ENCODE peak calls at places on chromosomes 5 and 9, in nine cellular contexts. One of them, this sample, is unnamed.

GRCh38 chr5:28397502-28397941 is 1359.1 kb upstream of the CDH9 start:
- DNase-seq in Kasumi-1: no peak
- DNase-seq in heart right ventricle: no peak
- DNase-seq in DMS 273 treated with DMSO at 0.1 percent for 48 hours: no peak
- DNase-seq in NCI-H524: no peak
- DNase-seq in cardiac muscle cell: peak
- DNase-seq in mesothelial cell of epicardium: no peak
- DNase-seq in MG63: peak
- DNase-seq in SK-N-MC: peak
- DNase-seq in this sample: no peak

GRCh38 chr9:123346826-123347225 is 9.2 kb upstream of the CRB2 start:
- DNase-seq in Kasumi-1: no peak
- DNase-seq in heart right ventricle: no peak
- DNase-seq in DMS 273 treated with DMSO at 0.1 percent for 48 hours: no peak
- DNase-seq in NCI-H524: no peak
- DNase-seq in cardiac muscle cell: no peak
- DNase-seq in mesothelial cell of epicardium: no peak
- DNase-seq in MG63: no peak
- DNase-seq in SK-N-MC: no peak
- DNase-seq in this sample: no peak

GRCh38 chr9:9275656-9276055 is 1337.1 kb downstream of the PTPRD start:
- DNase-seq in Kasumi-1: no peak
- DNase-seq in heart right ventricle: no peak
- DNase-seq in DMS 273 treated with DMSO at 0.1 percent for 48 hours: no peak
- DNase-seq in NCI-H524: no peak
- DNase-seq in cardiac muscle cell: no peak
- DNase-seq in mesothelial cell of epicardium: no peak
- DNase-seq in MG63: no peak
- DNase-seq in SK-N-MC: no peak
- DNase-seq in this sample: peak

GRCh38 chr9:27398982-27399653 is 102.2 kb upstream of the EQTN start:
- DNase-seq in Kasumi-1: no peak
- DNase-seq in heart right ventricle: no peak
- DNase-seq in DMS 273 treated with DMSO at 0.1 percent for 48 hours: no peak
- DNase-seq in NCI-H524: no peak
- DNase-seq in cardiac muscle cell: no peak
- DNase-seq in mesothelial cell of epicardium: no peak
- DNase-seq in MG63: no peak
- DNase-seq in SK-N-MC: no peak
- DNase-seq in this sample: no peak

GRCh38 chr5:32928761-32929160 is 217.6 kb downstream of the NPR3 start:
- DNase-seq in Kasumi-1: no peak
- DNase-seq in heart right ventricle: no peak
- DNase-seq in DMS 273 treated with DMSO at 0.1 percent for 48 hours: no peak
- DNase-seq in NCI-H524: no peak
- DNase-seq in cardiac muscle cell: no peak
- DNase-seq in mesothelial cell of epicardium: no peak
- DNase-seq in MG63: no peak
- DNase-seq in SK-N-MC: no peak
- DNase-seq in this sample: no peak

GRCh38 chr5:73448072-73448432 is 525 bp downstream of the FOXD1 start:
- DNase-seq in Kasumi-1: no peak
- DNase-seq in heart right ventricle: no peak
- DNase-seq in DMS 273 treated with DMSO at 0.1 percent for 48 hours: no peak
- DNase-seq in NCI-H524: no peak
- DNase-seq in cardiac muscle cell: no peak
- DNase-seq in mesothelial cell of epicardium: no peak
- DNase-seq in MG63: peak
- DNase-seq in SK-N-MC: no peak
- DNase-seq in this sample: peak

GRCh38 chr5:101535626-101536025 is 632.5 kb upstream of the ST8SIA4 start:
- DNase-seq in Kasumi-1: no peak
- DNase-seq in heart right ventricle: no peak
- DNase-seq in DMS 273 treated with DMSO at 0.1 percent for 48 hours: no peak
- DNase-seq in NCI-H524: no peak
- DNase-seq in cardiac muscle cell: no peak
- DNase-seq in mesothelial cell of epicardium: no peak
- DNase-seq in MG63: no peak
- DNase-seq in SK-N-MC: no peak
- DNase-seq in this sample: no peak

GRCh38 chr5:137649228-137649890 is 86.5 kb downstream of the KLHL3 start:
- DNase-seq in Kasumi-1: no peak
- DNase-seq in heart right ventricle: no peak
- DNase-seq in DMS 273 treated with DMSO at 0.1 percent for 48 hours: no peak
- DNase-seq in NCI-H524: peak
- DNase-seq in cardiac muscle cell: peak
- DNase-seq in mesothelial cell of epicardium: no peak
- DNase-seq in MG63: no peak
- DNase-seq in SK-N-MC: no peak
- DNase-seq in this sample: peak

GRCh38 chr5:100772011-100772410 is 131.1 kb downstream of the ST8SIA4 start:
- DNase-seq in Kasumi-1: no peak
- DNase-seq in heart right ventricle: no peak
- DNase-seq in DMS 273 treated with DMSO at 0.1 percent for 48 hours: no peak
- DNase-seq in NCI-H524: no peak
- DNase-seq in cardiac muscle cell: no peak
- DNase-seq in mesothelial cell of epicardium: no peak
- DNase-seq in MG63: no peak
- DNase-seq in SK-N-MC: no peak
- DNase-seq in this sample: no peak

GRCh38 chr9:34279431-34279830 is 49.6 kb downstream of the KIF24 start:
- DNase-seq in Kasumi-1: no peak
- DNase-seq in heart right ventricle: no peak
- DNase-seq in DMS 273 treated with DMSO at 0.1 percent for 48 hours: no peak
- DNase-seq in NCI-H524: no peak
- DNase-seq in cardiac muscle cell: peak
- DNase-seq in mesothelial cell of epicardium: no peak
- DNase-seq in MG63: no peak
- DNase-seq in SK-N-MC: no peak
- DNase-seq in this sample: peak

GRCh38 chr5:134171972-134172371 is 4.8 kb downstream of the SKP1 start:
- DNase-seq in Kasumi-1: no peak
- DNase-seq in heart right ventricle: no peak
- DNase-seq in DMS 273 treated with DMSO at 0.1 percent for 48 hours: no peak
- DNase-seq in NCI-H524: no peak
- DNase-seq in cardiac muscle cell: no peak
- DNase-seq in mesothelial cell of epicardium: no peak
- DNase-seq in MG63: no peak
- DNase-seq in SK-N-MC: no peak
- DNase-seq in this sample: no peak

GRCh38 chr5:148397968-148398595 is 14.3 kb downstream of the FBXO38 start:
- DNase-seq in Kasumi-1: peak
- DNase-seq in heart right ventricle: no peak
- DNase-seq in DMS 273 treated with DMSO at 0.1 percent for 48 hours: no peak
- DNase-seq in NCI-H524: peak
- DNase-seq in cardiac muscle cell: no peak
- DNase-seq in mesothelial cell of epicardium: no peak
- DNase-seq in MG63: no peak
- DNase-seq in SK-N-MC: no peak
- DNase-seq in this sample: peak

GRCh38 chr5:61467766-61468482 is 135.9 kb downstream of the ZSWIM6 start:
- DNase-seq in Kasumi-1: no peak
- DNase-seq in heart right ventricle: no peak
- DNase-seq in DMS 273 treated with DMSO at 0.1 percent for 48 hours: no peak
- DNase-seq in NCI-H524: no peak
- DNase-seq in cardiac muscle cell: peak
- DNase-seq in mesothelial cell of epicardium: no peak
- DNase-seq in MG63: peak
- DNase-seq in SK-N-MC: no peak
- DNase-seq in this sample: no peak

GRCh38 chr9:76810377-76810957 is 46.2 kb downstream of the PCA3 start:
- DNase-seq in Kasumi-1: peak
- DNase-seq in heart right ventricle: no peak
- DNase-seq in DMS 273 treated with DMSO at 0.1 percent for 48 hours: no peak
- DNase-seq in NCI-H524: peak
- DNase-seq in cardiac muscle cell: peak
- DNase-seq in mesothelial cell of epicardium: no peak
- DNase-seq in MG63: no peak
- DNase-seq in SK-N-MC: peak
- DNase-seq in this sample: peak

GRCh38 chr5:142012186-142012785 is 541 bp downstream of the GNPDA1 start:
- DNase-seq in Kasumi-1: peak
- DNase-seq in heart right ventricle: peak
- DNase-seq in DMS 273 treated with DMSO at 0.1 percent for 48 hours: peak
- DNase-seq in NCI-H524: peak
- DNase-seq in cardiac muscle cell: peak
- DNase-seq in mesothelial cell of epicardium: no peak
- DNase-seq in MG63: peak
- DNase-seq in SK-N-MC: no peak
- DNase-seq in this sample: peak

GRCh38 chr9:19372576-19372975 is 7.5 kb downstream of the RPS6 start:
- DNase-seq in Kasumi-1: no peak
- DNase-seq in heart right ventricle: no peak
- DNase-seq in DMS 273 treated with DMSO at 0.1 percent for 48 hours: no peak
- DNase-seq in NCI-H524: no peak
- DNase-seq in cardiac muscle cell: no peak
- DNase-seq in mesothelial cell of epicardium: no peak
- DNase-seq in MG63: no peak
- DNase-seq in SK-N-MC: no peak
- DNase-seq in this sample: no peak

GRCh38 chr5:79512692-79513518 is 1.0 kb downstream of the HOMER1 start:
- DNase-seq in Kasumi-1: peak
- DNase-seq in heart right ventricle: no peak
- DNase-seq in DMS 273 treated with DMSO at 0.1 percent for 48 hours: no peak
- DNase-seq in NCI-H524: peak
- DNase-seq in cardiac muscle cell: peak
- DNase-seq in mesothelial cell of epicardium: no peak
- DNase-seq in MG63: peak
- DNase-seq in SK-N-MC: no peak
- DNase-seq in this sample: peak

GRCh38 chr5:165695796-165696195 is 2190.4 kb downstream of the MAT2B start:
- DNase-seq in Kasumi-1: no peak
- DNase-seq in heart right ventricle: no peak
- DNase-seq in DMS 273 treated with DMSO at 0.1 percent for 48 hours: no peak
- DNase-seq in NCI-H524: no peak
- DNase-seq in cardiac muscle cell: no peak
- DNase-seq in mesothelial cell of epicardium: no peak
- DNase-seq in MG63: no peak
- DNase-seq in SK-N-MC: no peak
- DNase-seq in this sample: no peak

GRCh38 chr5:135535820-135536801 is at the start of gene NEUROG1:
- DNase-seq in Kasumi-1: no peak
- DNase-seq in heart right ventricle: no peak
- DNase-seq in DMS 273 treated with DMSO at 0.1 percent for 48 hours: no peak
- DNase-seq in NCI-H524: peak
- DNase-seq in cardiac muscle cell: no peak
- DNase-seq in mesothelial cell of epicardium: no peak
- DNase-seq in MG63: no peak
- DNase-seq in SK-N-MC: no peak
- DNase-seq in this sample: peak

GRCh38 chr9:125650271-125650737 is 56.7 kb downstream of the MAPKAP1 start:
- DNase-seq in Kasumi-1: peak
- DNase-seq in heart right ventricle: no peak
- DNase-seq in DMS 273 treated with DMSO at 0.1 percent for 48 hours: no peak
- DNase-seq in NCI-H524: no peak
- DNase-seq in cardiac muscle cell: peak
- DNase-seq in mesothelial cell of epicardium: no peak
- DNase-seq in MG63: no peak
- DNase-seq in SK-N-MC: no peak
- DNase-seq in this sample: no peak

GRCh38 chr5:155616779-155617392 is 603.3 kb downstream of the KIF4B start:
- DNase-seq in Kasumi-1: peak
- DNase-seq in heart right ventricle: peak
- DNase-seq in DMS 273 treated with DMSO at 0.1 percent for 48 hours: no peak
- DNase-seq in NCI-H524: no peak
- DNase-seq in cardiac muscle cell: peak
- DNase-seq in mesothelial cell of epicardium: no peak
- DNase-seq in MG63: peak
- DNase-seq in SK-N-MC: peak
- DNase-seq in this sample: peak

GRCh38 chr5:77993141-77993540 is 217.0 kb upstream of the TBCA start:
- DNase-seq in Kasumi-1: no peak
- DNase-seq in heart right ventricle: no peak
- DNase-seq in DMS 273 treated with DMSO at 0.1 percent for 48 hours: no peak
- DNase-seq in NCI-H524: no peak
- DNase-seq in cardiac muscle cell: no peak
- DNase-seq in mesothelial cell of epicardium: no peak
- DNase-seq in MG63: no peak
- DNase-seq in SK-N-MC: no peak
- DNase-seq in this sample: no peak

GRCh38 chr9:96499257-96499656 is 49.3 kb downstream of the HABP4 start:
- DNase-seq in Kasumi-1: no peak
- DNase-seq in heart right ventricle: no peak
- DNase-seq in DMS 273 treated with DMSO at 0.1 percent for 48 hours: no peak
- DNase-seq in NCI-H524: no peak
- DNase-seq in cardiac muscle cell: no peak
- DNase-seq in mesothelial cell of epicardium: no peak
- DNase-seq in MG63: no peak
- DNase-seq in SK-N-MC: no peak
- DNase-seq in this sample: no peak

GRCh38 chr9:88925471-88925870 is 65.8 kb upstream of the S1PR3 start:
- DNase-seq in Kasumi-1: no peak
- DNase-seq in heart right ventricle: no peak
- DNase-seq in DMS 273 treated with DMSO at 0.1 percent for 48 hours: no peak
- DNase-seq in NCI-H524: no peak
- DNase-seq in cardiac muscle cell: no peak
- DNase-seq in mesothelial cell of epicardium: no peak
- DNase-seq in MG63: no peak
- DNase-seq in SK-N-MC: no peak
- DNase-seq in this sample: no peak

GRCh38 chr5:117701067-117701466 is 1126.4 kb upstream of the SEMA6A start:
- DNase-seq in Kasumi-1: no peak
- DNase-seq in heart right ventricle: no peak
- DNase-seq in DMS 273 treated with DMSO at 0.1 percent for 48 hours: no peak
- DNase-seq in NCI-H524: no peak
- DNase-seq in cardiac muscle cell: peak
- DNase-seq in mesothelial cell of epicardium: no peak
- DNase-seq in MG63: no peak
- DNase-seq in SK-N-MC: no peak
- DNase-seq in this sample: no peak

GRCh38 chr9:27351438-27351837 is 54.5 kb upstream of the EQTN start:
- DNase-seq in Kasumi-1: no peak
- DNase-seq in heart right ventricle: peak
- DNase-seq in DMS 273 treated with DMSO at 0.1 percent for 48 hours: no peak
- DNase-seq in NCI-H524: no peak
- DNase-seq in cardiac muscle cell: peak
- DNase-seq in mesothelial cell of epicardium: no peak
- DNase-seq in MG63: no peak
- DNase-seq in SK-N-MC: no peak
- DNase-seq in this sample: no peak

GRCh38 chr5:170805666-170806065 is 22.1 kb downstream of the GABRP start:
- DNase-seq in Kasumi-1: no peak
- DNase-seq in heart right ventricle: no peak
- DNase-seq in DMS 273 treated with DMSO at 0.1 percent for 48 hours: no peak
- DNase-seq in NCI-H524: no peak
- DNase-seq in cardiac muscle cell: no peak
- DNase-seq in mesothelial cell of epicardium: no peak
- DNase-seq in MG63: no peak
- DNase-seq in SK-N-MC: no peak
- DNase-seq in this sample: no peak

GRCh38 chr5:10289353-10289752 is 18.3 kb downstream of the CMBL start:
- DNase-seq in Kasumi-1: no peak
- DNase-seq in heart right ventricle: no peak
- DNase-seq in DMS 273 treated with DMSO at 0.1 percent for 48 hours: no peak
- DNase-seq in NCI-H524: no peak
- DNase-seq in cardiac muscle cell: no peak
- DNase-seq in mesothelial cell of epicardium: no peak
- DNase-seq in MG63: peak
- DNase-seq in SK-N-MC: no peak
- DNase-seq in this sample: peak

GRCh38 chr5:142432369-142432863 is 107.6 kb upstream of the SPRY4 start:
- DNase-seq in Kasumi-1: peak
- DNase-seq in heart right ventricle: no peak
- DNase-seq in DMS 273 treated with DMSO at 0.1 percent for 48 hours: no peak
- DNase-seq in NCI-H524: no peak
- DNase-seq in cardiac muscle cell: no peak
- DNase-seq in mesothelial cell of epicardium: no peak
- DNase-seq in MG63: no peak
- DNase-seq in SK-N-MC: no peak
- DNase-seq in this sample: peak

GRCh38 chr5:12242960-12243888 is 339.0 kb upstream of the CTNND2 start:
- DNase-seq in Kasumi-1: no peak
- DNase-seq in heart right ventricle: no peak
- DNase-seq in DMS 273 treated with DMSO at 0.1 percent for 48 hours: no peak
- DNase-seq in NCI-H524: no peak
- DNase-seq in cardiac muscle cell: no peak
- DNase-seq in mesothelial cell of epicardium: no peak
- DNase-seq in MG63: peak
- DNase-seq in SK-N-MC: no peak
- DNase-seq in this sample: no peak

GRCh38 chr5:64635056-64635686 is 55.1 kb upstream of the SHISAL2B start:
- DNase-seq in Kasumi-1: peak
- DNase-seq in heart right ventricle: no peak
- DNase-seq in DMS 273 treated with DMSO at 0.1 percent for 48 hours: no peak
- DNase-seq in NCI-H524: no peak
- DNase-seq in cardiac muscle cell: peak
- DNase-seq in mesothelial cell of epicardium: no peak
- DNase-seq in MG63: no peak
- DNase-seq in SK-N-MC: no peak
- DNase-seq in this sample: peak